ENCODE peak calls at places on chromosome 3, in five cellular contexts. One of them, this sample, is unnamed.
A peak's percentile ranks its signal among the peaks of the same experiment; 100 is the strongest.

GRCh38 chr3:106611123-106611522 is 742.3 kb upstream of the CBLB start:
- DNase-seq in NCI-H1092: no peak
- DNase-seq in activated T-helper 1 cell treated with anti-CD3 and anti-CD28 coated beads, Interleukin-2, amount 50 U/mL, for 16 hours: no peak
- DNase-seq in RWPE2: no peak
- DNase-seq in hepatocyte: no peak
- DNase-seq in this sample: no peak

GRCh38 chr3:10228248-10228950 is 19.9 kb upstream of the TATDN2 start:
- DNase-seq in NCI-H1092: no peak
- DNase-seq in activated T-helper 1 cell treated with anti-CD3 and anti-CD28 coated beads, Interleukin-2, amount 50 U/mL, for 16 hours: no peak
- DNase-seq in RWPE2: no peak
- DNase-seq in hepatocyte: no peak
- DNase-seq in this sample: no peak

GRCh38 chr3:151976211-151977050 is 103.0 kb downstream of the SUCNR1 start:
- DNase-seq in NCI-H1092: no peak
- DNase-seq in activated T-helper 1 cell treated with anti-CD3 and anti-CD28 coated beads, Interleukin-2, amount 50 U/mL, for 16 hours: no peak
- DNase-seq in RWPE2: no peak
- DNase-seq in hepatocyte: peak; percentile 15
- DNase-seq in this sample: no peak

GRCh38 chr3:161050929-161051328 is 54.2 kb downstream of the B3GALNT1 start:
- DNase-seq in NCI-H1092: no peak
- DNase-seq in activated T-helper 1 cell treated with anti-CD3 and anti-CD28 coated beads, Interleukin-2, amount 50 U/mL, for 16 hours: no peak
- DNase-seq in RWPE2: no peak
- DNase-seq in hepatocyte: no peak
- DNase-seq in this sample: no peak

GRCh38 chr3:183818041-183818620 is 7.2 kb downstream of the MAP6D1 start:
- DNase-seq in NCI-H1092: no peak
- DNase-seq in activated T-helper 1 cell treated with anti-CD3 and anti-CD28 coated beads, Interleukin-2, amount 50 U/mL, for 16 hours: no peak
- DNase-seq in RWPE2: no peak
- DNase-seq in hepatocyte: no peak
- DNase-seq in this sample: no peak

GRCh38 chr3:42829083-42829627 is 19.9 kb downstream of the ACKR2 start:
- DNase-seq in NCI-H1092: no peak
- DNase-seq in activated T-helper 1 cell treated with anti-CD3 and anti-CD28 coated beads, Interleukin-2, amount 50 U/mL, for 16 hours: no peak
- DNase-seq in RWPE2: no peak
- DNase-seq in hepatocyte: peak; percentile 71
- DNase-seq in this sample: no peak

GRCh38 chr3:45642731-45643152 is 46.5 kb upstream of the SACM1L start:
- DNase-seq in NCI-H1092: peak; percentile 5
- DNase-seq in activated T-helper 1 cell treated with anti-CD3 and anti-CD28 coated beads, Interleukin-2, amount 50 U/mL, for 16 hours: no peak
- DNase-seq in RWPE2: no peak
- DNase-seq in hepatocyte: no peak
- DNase-seq in this sample: no peak

GRCh38 chr3:159928071-159928491 is 60.6 kb upstream of the IL12A start:
- DNase-seq in NCI-H1092: no peak
- DNase-seq in activated T-helper 1 cell treated with anti-CD3 and anti-CD28 coated beads, Interleukin-2, amount 50 U/mL, for 16 hours: no peak
- DNase-seq in RWPE2: no peak
- DNase-seq in hepatocyte: no peak
- DNase-seq in this sample: no peak

GRCh38 chr3:168053115-168053514 is 42.6 kb downstream of the GOLIM4 start:
- DNase-seq in NCI-H1092: no peak
- DNase-seq in activated T-helper 1 cell treated with anti-CD3 and anti-CD28 coated beads, Interleukin-2, amount 50 U/mL, for 16 hours: no peak
- DNase-seq in RWPE2: no peak
- DNase-seq in hepatocyte: no peak
- DNase-seq in this sample: no peak

GRCh38 chr3:61772439-61772838 is 211.1 kb downstream of the PTPRG start:
- DNase-seq in NCI-H1092: no peak
- DNase-seq in activated T-helper 1 cell treated with anti-CD3 and anti-CD28 coated beads, Interleukin-2, amount 50 U/mL, for 16 hours: no peak
- DNase-seq in RWPE2: no peak
- DNase-seq in hepatocyte: no peak
- DNase-seq in this sample: no peak

GRCh38 chr3:186567072-186567921 is at the start of gene TBCCD1:
- DNase-seq in NCI-H1092: peak; percentile 81
- DNase-seq in activated T-helper 1 cell treated with anti-CD3 and anti-CD28 coated beads, Interleukin-2, amount 50 U/mL, for 16 hours: peak; percentile 96
- DNase-seq in RWPE2: peak; percentile 81
- DNase-seq in hepatocyte: peak; percentile 94
- DNase-seq in this sample: peak; percentile 73

GRCh38 chr3:153614563-153614962 is 452.5 kb downstream of the RAP2B start:
- DNase-seq in NCI-H1092: no peak
- DNase-seq in activated T-helper 1 cell treated with anti-CD3 and anti-CD28 coated beads, Interleukin-2, amount 50 U/mL, for 16 hours: no peak
- DNase-seq in RWPE2: no peak
- DNase-seq in hepatocyte: no peak
- DNase-seq in this sample: no peak

GRCh38 chr3:120763601-120764000 is 21.1 kb downstream of the GTF2E1 start:
- DNase-seq in NCI-H1092: no peak
- DNase-seq in activated T-helper 1 cell treated with anti-CD3 and anti-CD28 coated beads, Interleukin-2, amount 50 U/mL, for 16 hours: no peak
- DNase-seq in RWPE2: no peak
- DNase-seq in hepatocyte: no peak
- DNase-seq in this sample: no peak

GRCh38 chr3:114214542-114215341 is 22.6 kb downstream of the ZNF80 start:
- DNase-seq in NCI-H1092: no peak
- DNase-seq in activated T-helper 1 cell treated with anti-CD3 and anti-CD28 coated beads, Interleukin-2, amount 50 U/mL, for 16 hours: no peak
- DNase-seq in RWPE2: no peak
- DNase-seq in hepatocyte: no peak
- DNase-seq in this sample: no peak

GRCh38 chr3:41277790-41278465 is 78.6 kb downstream of the CTNNB1 start:
- DNase-seq in NCI-H1092: no peak
- DNase-seq in activated T-helper 1 cell treated with anti-CD3 and anti-CD28 coated beads, Interleukin-2, amount 50 U/mL, for 16 hours: no peak
- DNase-seq in RWPE2: no peak
- DNase-seq in hepatocyte: peak; percentile 21
- DNase-seq in this sample: no peak

GRCh38 chr3:141783632-141784031 is 20.4 kb downstream of the GRK7 start:
- DNase-seq in NCI-H1092: no peak
- DNase-seq in activated T-helper 1 cell treated with anti-CD3 and anti-CD28 coated beads, Interleukin-2, amount 50 U/mL, for 16 hours: no peak
- DNase-seq in RWPE2: no peak
- DNase-seq in hepatocyte: no peak
- DNase-seq in this sample: no peak

GRCh38 chr3:66444146-66444644 is 56.6 kb downstream of the LRIG1 start:
- DNase-seq in NCI-H1092: no peak
- DNase-seq in activated T-helper 1 cell treated with anti-CD3 and anti-CD28 coated beads, Interleukin-2, amount 50 U/mL, for 16 hours: no peak
- DNase-seq in RWPE2: no peak
- DNase-seq in hepatocyte: no peak
- DNase-seq in this sample: no peak

GRCh38 chr3:168914662-168915061 is 748.9 kb downstream of the MECOM start:
- DNase-seq in NCI-H1092: no peak
- DNase-seq in activated T-helper 1 cell treated with anti-CD3 and anti-CD28 coated beads, Interleukin-2, amount 50 U/mL, for 16 hours: no peak
- DNase-seq in RWPE2: no peak
- DNase-seq in hepatocyte: no peak
- DNase-seq in this sample: no peak

GRCh38 chr3:42819351-42819965 is 10.2 kb downstream of the ACKR2 start:
- DNase-seq in NCI-H1092: peak; percentile 84
- DNase-seq in activated T-helper 1 cell treated with anti-CD3 and anti-CD28 coated beads, Interleukin-2, amount 50 U/mL, for 16 hours: no peak
- DNase-seq in RWPE2: no peak
- DNase-seq in hepatocyte: peak; percentile 39
- DNase-seq in this sample: no peak

GRCh38 chr3:185423178-185423577 is 60.2 kb downstream of the MAP3K13 start:
- DNase-seq in NCI-H1092: no peak
- DNase-seq in activated T-helper 1 cell treated with anti-CD3 and anti-CD28 coated beads, Interleukin-2, amount 50 U/mL, for 16 hours: no peak
- DNase-seq in RWPE2: no peak
- DNase-seq in hepatocyte: no peak
- DNase-seq in this sample: no peak